ENCODE peak calls at places on chromosomes 1 and 21, in four cellular contexts. E is islet precursor cell, U is NCI-H524 treated with DMSO at 0.1 percent for 48 hours, Z is choroid plexus epithelial cell. R is an unnamed sample.
A peak's percentile ranks its signal among the peaks of the same experiment; 100 is the strongest.

GRCh38 chr1:67791261-67791660 is 42.0 kb downstream of the GNG12 start:
- DNase-seq in E (no peak), U (no peak), Z (peak; percentile 48), R (no peak)

GRCh38 chr1:62528015-62528414 is 69.3 kb upstream of the ANGPTL3 start:
- DNase-seq in E (no peak), U (no peak), Z (no peak), R (no peak)

GRCh38 chr1:3379934-3380333 is 74.5 kb upstream of the ARHGEF16 start:
- DNase-seq in E (no peak), U (no peak), Z (no peak), R (no peak)

GRCh38 chr1:31633117-31633516 is 11.6 kb downstream of the PEF1 start:
- DNase-seq in E (peak; percentile 66), U (no peak), Z (peak; percentile 25), R (no peak)

GRCh38 chr1:9877962-9878361 is 32.1 kb downstream of the CTNNBIP1 start:
- DNase-seq in E (no peak), U (no peak), Z (no peak), R (no peak)

GRCh38 chr1:41633764-41634163 is 149.3 kb upstream of the EDN2 start:
- DNase-seq in E (no peak), U (no peak), Z (no peak), R (no peak)

GRCh38 chr1:18049228-18049627 is 58.4 kb upstream of the IGSF21 start:
- DNase-seq in E (no peak), U (no peak), Z (no peak), R (no peak)

GRCh38 chr21:41152149-41152548 is 15.8 kb upstream of the BACE2 start:
- DNase-seq in E (no peak), U (no peak), Z (no peak), R (no peak)

GRCh38 chr1:172338295-172338735 is 82.2 kb upstream of the C1orf105 start:
- DNase-seq in E (no peak), U (no peak), Z (no peak), R (no peak)

GRCh38 chr21:44816761-44817505 is 929 bp downstream of the SUMO3 start:
- DNase-seq in E (no peak), U (no peak), Z (no peak), R (no peak)

GRCh38 chr1:226370144-226370923 is 37.6 kb downstream of the PARP1 start:
- DNase-seq in E (peak; percentile 19), U (no peak), Z (no peak), R (no peak)

GRCh38 chr1:1628656-1629429 is 3.1 kb upstream of the MMP23B start:
- DNase-seq in E (peak; percentile 57), U (no peak), Z (no peak), R (no peak)

R was measured in SIG-M5.